ENCODE peak calls at places on chromosomes 1 and 21, in five cellular contexts. F is HT-29, N is Ammon's horn, J is left cardiac atrium, T is amniotic stem cell. R is an unnamed sample.

GRCh38 chr1:200774311-200774710 is 35.6 kb downstream of the CAMSAP2 start:
- DNase-seq in N (no peak), F (no peak), J (no peak), T (no peak), R (no peak)

GRCh38 chr1:39825432-39825941 is 36.8 kb upstream of the BMP8B start:
- DNase-seq in T (no peak), N (no peak), J (no peak), F (no peak), R (no peak)

GRCh38 chr1:200053091-200053490 is 25.6 kb downstream of the NR5A2 start:
- DNase-seq in T (no peak), F (no peak), J (no peak), N (no peak), R (no peak)

GRCh38 chr1:26768755-26769154 is 19.0 kb upstream of the PIGV start:
- DNase-seq in F (no peak), N (no peak), T (no peak), J (no peak), R (peak)

GRCh38 chr21:34845521-34846213 is 176.9 kb downstream of the CLIC6 start:
- DNase-seq in J (no peak), T (peak), F (peak), N (no peak), R (no peak)

GRCh38 chr21:35038772-35039145 is 10.3 kb downstream of the RUNX1 start:
- DNase-seq in T (no peak), J (no peak), F (no peak), N (no peak), R (no peak)

GRCh38 chr1:201254625-201255469 is 28.5 kb upstream of the PKP1 start:
- DNase-seq in T (no peak), N (peak), F (peak), J (peak), R (peak)

GRCh38 chr1:3587133-3587733 is 24.1 kb downstream of the MEGF6 start:
- DNase-seq in T (no peak), J (no peak), F (peak), N (peak), R (no peak)

GRCh38 chr1:111104981-111105380 is 34.9 kb downstream of the DRAM2 start:
- DNase-seq in J (no peak), F (no peak), N (no peak), T (no peak), R (no peak)

GRCh38 chr1:230948903-230949302 is 29.8 kb downstream of the TTC13 start:
- DNase-seq in F (no peak), N (no peak), J (no peak), T (no peak), R (no peak)

GRCh38 chr1:11285883-11286734 is 13.1 kb downstream of the UBIAD1 start:
- DNase-seq in J (no peak), N (peak), F (peak), T (no peak), R (peak)

GRCh38 chr1:248820041-248820585 is 5.6 kb downstream of the SH3BP5L start:
- DNase-seq in J (no peak), F (no peak), T (no peak), N (no peak), R (no peak)

GRCh38 chr1:114435088-114435715 is 75.8 kb downstream of the TRIM33 start:
- DNase-seq in J (no peak), T (no peak), F (no peak), N (no peak), R (no peak)

GRCh38 chr1:240719953-240720700 is 108.2 kb upstream of the GREM2 start:
- DNase-seq in J (no peak), N (no peak), F (no peak), T (no peak), R (no peak)

GRCh38 chr1:19597463-19598309 is 46.4 kb upstream of the NBL1 start:
- DNase-seq in N (peak), T (no peak), J (no peak), F (peak), R (peak)

GRCh38 chr1:222283147-222283768 is 264.6 kb downstream of the HHIPL2 start:
- DNase-seq in N (no peak), T (no peak), F (no peak), J (no peak), R (no peak)

GRCh38 chr1:64898107-64898861 is 68.1 kb downstream of the JAK1 start:
- DNase-seq in J (peak), F (peak), N (peak), T (peak), R (peak)

GRCh38 chr21:41961282-41961701 is 7.5 kb upstream of the C2CD2 start:
- DNase-seq in N (no peak), J (no peak), T (no peak), F (no peak), R (peak)

GRCh38 chr1:211320980-211321379 is 5.7 kb upstream of the TRAF5 start:
- DNase-seq in T (no peak), F (no peak), J (no peak), N (no peak), R (no peak)

GRCh38 chr21:39640754-39641153 is 28.0 kb downstream of the B3GALT5 start:
- DNase-seq in F (no peak), T (no peak), J (no peak), N (no peak), R (no peak)

GRCh38 chr1:244758700-244759099 is 76.8 kb upstream of the COX20 start:
- DNase-seq in J (no peak), F (no peak), T (no peak), N (no peak), R (no peak)

GRCh38 chr1:73813726-73814125 is 384.2 kb downstream of the LRRIQ3 start:
- DNase-seq in F (peak), T (no peak), J (no peak), N (peak), R (no peak)

GRCh38 chr1:198598796-198599321 is 40.0 kb upstream of the PTPRC start:
- DNase-seq in N (no peak), J (no peak), T (no peak), F (no peak), R (no peak)

GRCh38 chr1:26188477-26188876 is 1.9 kb upstream of the CATSPER4 start:
- DNase-seq in J (no peak), T (no peak), N (no peak), F (no peak), R (no peak)

GRCh38 chr1:39107891-39108290 is 81.7 kb downstream of the NDUFS5 start:
- DNase-seq in N (peak), J (no peak), T (no peak), F (no peak), R (no peak)

GRCh38 chr1:232891656-232892317 is 58.6 kb upstream of the NTPCR start:
- DNase-seq in T (no peak), N (no peak), F (no peak), J (no peak), R (no peak)

GRCh38 chr21:46191257-46191685 is 7.0 kb upstream of the SPATC1L start:
- DNase-seq in F (no peak), N (no peak), T (peak), J (peak), R (peak)

GRCh38 chr21:29647353-29647781 is 292.4 kb downstream of the GRIK1 start:
- DNase-seq in F (no peak), J (no peak), N (no peak), T (no peak), R (no peak)

GRCh38 chr1:56404561-56405030 is 174.8 kb downstream of the PLPP3 start:
- DNase-seq in F (no peak), N (no peak), T (no peak), J (peak), R (no peak)

GRCh38 chr1:3902546-3902945 is 2.5 kb upstream of the C1orf174 start:
- DNase-seq in F (no peak), N (no peak), J (no peak), T (no peak), R (no peak)

GRCh38 chr1:11923069-11923826 is 3.0 kb downstream of the KIAA2013 start:
- DNase-seq in T (no peak), F (no peak), N (no peak), J (no peak), R (no peak)

GRCh38 chr1:38918568-38918967 is 23.1 kb downstream of the RHBDL2 start:
- DNase-seq in T (no peak), F (no peak), N (no peak), J (no peak), R (no peak)

GRCh38 chr1:94876362-94876761 is 50.5 kb downstream of the CNN3 start:
- DNase-seq in J (no peak), F (no peak), T (no peak), N (no peak), R (no peak)

GRCh38 chr1:32984090-32984828 is 19.6 kb upstream of the RNF19B start:
- DNase-seq in N (no peak), F (no peak), J (no peak), T (no peak), R (no peak)

GRCh38 chr21:39336457-39337008 is 12.4 kb downstream of the HMGN1 start:
- DNase-seq in T (no peak), N (no peak), F (no peak), J (no peak), R (no peak)